ENCODE peak calls at places on chromosomes 11 and 22, in eight cellular contexts. M is uterus, R is Peyer's patch, O is IMR-90, P is prostate gland, U is spleen, G is heart left ventricle, I is tibial nerve. N is an unnamed sample. For H3K4me1, the result is how much of the 10 kb centered on the place peaks cover.

GRCh38 chr22:25069758-25070461 is 117.4 kb downstream of the KIAA1671 start:
- DNase-seq in O (no peak), U (no peak), G (no peak), R (no peak), M (peak), I (no peak), P (peak), N (no peak)

GRCh38 chr22:27637604-27638003 is 164.0 kb downstream of the MN1 start:
- DNase-seq in O (peak), U (no peak), G (no peak), P (no peak), I (no peak), M (no peak), R (no peak), N (no peak)

GRCh38 chr11:1534682-1535081 is 37.4 kb downstream of the DUSP8 start:
- DNase-seq in I (no peak), O (peak), G (no peak), U (no peak), P (no peak), R (no peak), M (no peak), N (no peak)

GRCh38 chr11:91871791-91872190 is 352.8 kb upstream of the FAT3 start:
- DNase-seq in P (no peak), M (no peak), I (no peak), G (no peak), R (no peak), O (no peak), U (no peak), N (no peak)

GRCh38 chr11:36150986-36151385 is 138.2 kb downstream of the COMMD9 start:
- DNase-seq in U (no peak), R (no peak), I (no peak), O (peak), M (no peak), P (no peak), G (no peak), N (no peak)

GRCh38 chr11:134978388-134979088 is 566.5 kb upstream of the B3GAT1 start:
- DNase-seq in O (no peak), I (no peak), M (no peak), G (no peak), U (no peak), R (no peak), P (no peak), N (no peak)

GRCh38 chr22:44399906-44400762 is 87.4 kb upstream of the SHISAL1 start:
- DNase-seq in O (no peak), M (peak), G (peak), P (no peak), R (peak), U (peak), I (no peak), N (peak)

GRCh38 chr11:120817131-120817530 is 206.8 kb upstream of the TBCEL start:
- DNase-seq in P (peak), G (no peak), O (no peak), M (no peak), R (no peak), U (peak), I (no peak), N (no peak)

GRCh38 chr22:22057617-22058378 is 75.2 kb upstream of the TOP3B start:
- DNase-seq in R (no peak), P (no peak), O (no peak), M (no peak), I (no peak), U (no peak), G (no peak), N (no peak)

GRCh38 chr11:134207538-134208239 is 16.1 kb downstream of the NCAPD3 start:
- DNase-seq in O (no peak), M (no peak), P (no peak), I (peak), G (peak), U (peak), R (peak), N (peak)

GRCh38 chr11:26187639-26188038 is 144.3 kb upstream of the ANO3 start:
- DNase-seq in I (no peak), O (peak), M (no peak), U (no peak), P (no peak), R (no peak), G (no peak), N (no peak)

GRCh38 chr11:15800121-15800800 is 556.1 kb downstream of the SOX6 start:
- DNase-seq in R (no peak), I (peak), G (peak), M (no peak), P (no peak), U (no peak), O (peak), N (no peak)

GRCh38 chr11:43327987-43328386 is 16.2 kb downstream of the API5 start:
- DNase-seq in O (peak), P (no peak), R (no peak), G (no peak), M (no peak), U (no peak), I (no peak), N (no peak)

GRCh38 chr11:115197433-115197832 is 306.8 kb downstream of the CADM1 start:
- DNase-seq in U (no peak), M (no peak), P (no peak), O (peak), G (no peak), I (no peak), R (no peak), N (no peak)

GRCh38 chr11:75334976-75335375 is 16.5 kb downstream of the ARRB1 start:
- DNase-seq in G (no peak), I (no peak), R (no peak), M (no peak), U (no peak), P (no peak), O (no peak), N (no peak)

GRCh38 chr11:126102436-126102894 is 39.8 kb upstream of the CDON start:
- DNase-seq in G (peak), I (no peak), U (no peak), M (peak), P (peak), R (no peak), O (peak), N (no peak)

GRCh38 chr11:70400643-70401042 is 2.3 kb downstream of the CTTN start:
- DNase-seq in O (no peak), G (no peak), I (no peak), P (no peak), U (no peak), M (no peak), R (no peak), N (no peak)

GRCh38 chr11:8080674-8081590 is at the start of gene TUB:
- DNase-seq in U (peak), I (no peak), P (no peak), O (no peak), G (no peak), R (no peak), M (no peak), N (no peak)

GRCh38 chr11:66548041-66548440 is 1.3 kb downstream of the ACTN3 start:
- DNase-seq in R (no peak), U (no peak), O (no peak), M (no peak), P (no peak), G (no peak), I (no peak), N (no peak)

GRCh38 chr11:105609341-105609781 is 512 bp upstream of the GRIA4 start:
- DNase-seq in I (no peak), R (no peak), G (no peak), P (no peak), U (peak), O (peak), M (no peak), N (no peak)

GRCh38 chr11:32034149-32034548 is 56.7 kb upstream of the RCN1 start:
- DNase-seq in M (no peak), G (no peak), U (no peak), I (no peak), R (no peak), O (peak), P (no peak), N (no peak)

GRCh38 chr11:111299111-111300026 is 1.0 kb downstream of the POU2AF3 start:
- DNase-seq in M (peak), U (peak), O (peak), G (peak), I (peak), R (peak), P (peak), N (peak)

GRCh38 chr11:76997512-76997911 is 36.7 kb upstream of the B3GNT6 start:
- DNase-seq in G (no peak), P (no peak), I (no peak), R (no peak), O (no peak), M (no peak), U (no peak), N (no peak)

GRCh38 chr11:123174196-123175183 is 20.6 kb downstream of the CLMP start:
- DNase-seq in P (no peak), O (peak), G (no peak), R (no peak), M (peak), U (no peak), I (peak), N (no peak)

GRCh38 chr11:114044042-114044871 is 15.3 kb upstream of the ZBTB16 start:
- DNase-seq in G (peak), O (no peak), U (no peak), M (no peak), I (no peak), R (no peak), P (no peak), N (peak)
- TF ChIP-seq POLR2A in G (no peak), O (no peak), U (no peak), M (no peak), I (no peak), R (no peak), P (no peak), N (no peak)

GRCh38 chr22:39300198-39300830 is 19.1 kb downstream of the RPL3 start:
- DNase-seq in I (peak), O (no peak), U (no peak), M (no peak), R (no peak), G (peak), P (no peak), N (no peak)

GRCh38 chr22:39299829-39300178 is 19.6 kb downstream of the RPL3 start:
- DNase-seq in R (no peak), I (peak), O (no peak), P (no peak), G (no peak), U (no peak), M (no peak), N (no peak)

GRCh38 chr22:39301926-39302325 is 17.5 kb downstream of the RPL3 start:
- DNase-seq in O (no peak), I (no peak), P (no peak), R (no peak), M (no peak), U (no peak), G (no peak), N (no peak)

GRCh38 chr22:39302431-39302960 is 16.9 kb downstream of the RPL3 start:
- DNase-seq in R (no peak), P (no peak), I (no peak), U (no peak), G (no peak), O (no peak), M (no peak), N (no peak)

DNA sequence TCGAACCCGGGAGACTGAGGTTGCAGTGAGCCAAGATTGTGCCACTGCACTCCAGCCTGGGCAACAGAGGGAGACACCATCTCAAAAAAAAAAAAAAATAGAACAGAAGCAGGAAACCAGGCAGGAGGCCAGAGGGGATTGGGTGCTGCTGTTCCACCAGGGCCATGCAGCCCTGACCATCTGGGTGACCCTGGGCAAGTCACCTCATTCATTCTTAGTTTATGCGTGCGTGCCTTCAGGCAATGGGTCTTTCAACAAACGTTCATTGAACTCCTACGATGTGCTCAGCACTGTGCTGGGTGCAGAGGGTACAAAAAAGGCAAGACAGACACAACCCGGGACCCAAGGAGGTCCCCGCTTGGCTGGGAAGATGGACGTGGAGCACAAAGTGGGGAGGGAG is 18.3 kb downstream of the RPL3 start:
- DNase-seq in M (no peak), R (no peak), I (no peak), U (no peak), G (no peak), P (no peak), O (no peak), N (no peak)
- H3K4me1 ChIP-seq in M (under half), R (under half), I (under half), U (under half), G (under half), P (under half), O (under half), N (under half)

GRCh38 chr22:46007003-46007847 is 30.3 kb upstream of the WNT7B start:
- DNase-seq in G (peak), O (peak), R (peak), M (peak), U (peak), P (peak), I (no peak), N (peak)
- H3K27ac ChIP-seq in G (peak), O (peak), R (peak), M (peak), U (peak), P (peak), I (peak), N (peak)

DNA sequence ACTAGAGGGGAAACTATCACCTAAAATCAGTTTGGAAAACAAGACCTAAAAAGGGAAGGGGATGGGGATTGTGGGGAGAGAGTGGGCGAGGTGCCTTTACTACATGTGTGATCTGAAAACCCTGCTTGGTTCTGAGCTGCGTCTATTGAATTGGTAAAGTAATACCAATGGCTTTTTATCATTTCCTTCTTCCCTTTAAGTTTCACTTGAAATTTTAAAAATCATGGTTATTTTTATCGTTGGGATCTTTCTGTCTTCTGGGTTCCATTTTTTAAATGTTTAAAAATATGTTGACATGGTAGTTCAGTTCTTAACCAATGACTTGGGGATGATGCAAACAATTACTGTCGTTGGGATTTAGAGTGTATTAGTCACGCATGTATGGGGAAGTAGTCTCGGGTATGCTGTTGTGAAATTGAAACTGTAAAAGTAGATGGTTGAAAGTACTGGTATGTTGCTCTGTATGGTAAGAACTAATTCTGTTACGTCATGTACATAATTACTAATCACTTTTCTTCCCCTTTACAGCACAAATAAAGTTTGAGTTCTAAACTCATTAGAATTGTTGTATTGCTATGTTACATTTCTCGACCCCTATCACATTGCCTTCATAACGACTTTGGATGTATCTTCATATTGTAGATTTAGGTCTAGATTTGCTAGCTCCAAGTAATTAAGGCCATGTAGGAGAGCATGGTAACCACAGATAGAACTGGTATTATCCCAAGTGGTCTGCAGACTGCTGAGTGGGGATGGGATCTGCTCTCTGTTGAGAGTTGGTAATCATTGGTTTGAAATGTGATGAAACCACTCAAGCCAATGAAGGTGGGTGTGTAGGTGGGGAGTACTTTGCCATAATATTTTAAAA is 3.6 kb downstream of the NEAT1 start:
- DNase-seq in I (peak), R (peak), M (peak), O (peak), P (no peak), U (no peak), G (peak), N (peak)
- TF ChIP-seq POLR2A in I (no peak), R (peak), M (no peak), O (no peak), P (no peak), U (peak), G (no peak), N (peak)

GRCh38 chr11:108865411-108865810 is 200.5 kb downstream of the DDX10 start:
- DNase-seq in U (no peak), G (no peak), R (no peak), P (no peak), O (peak), M (no peak), I (no peak), N (no peak)
- H3K4me1 ChIP-seq in U (under half), G (under half), R (under half), P (under half), O (under half), M (under half), I (under half), N (under half)

DNA sequence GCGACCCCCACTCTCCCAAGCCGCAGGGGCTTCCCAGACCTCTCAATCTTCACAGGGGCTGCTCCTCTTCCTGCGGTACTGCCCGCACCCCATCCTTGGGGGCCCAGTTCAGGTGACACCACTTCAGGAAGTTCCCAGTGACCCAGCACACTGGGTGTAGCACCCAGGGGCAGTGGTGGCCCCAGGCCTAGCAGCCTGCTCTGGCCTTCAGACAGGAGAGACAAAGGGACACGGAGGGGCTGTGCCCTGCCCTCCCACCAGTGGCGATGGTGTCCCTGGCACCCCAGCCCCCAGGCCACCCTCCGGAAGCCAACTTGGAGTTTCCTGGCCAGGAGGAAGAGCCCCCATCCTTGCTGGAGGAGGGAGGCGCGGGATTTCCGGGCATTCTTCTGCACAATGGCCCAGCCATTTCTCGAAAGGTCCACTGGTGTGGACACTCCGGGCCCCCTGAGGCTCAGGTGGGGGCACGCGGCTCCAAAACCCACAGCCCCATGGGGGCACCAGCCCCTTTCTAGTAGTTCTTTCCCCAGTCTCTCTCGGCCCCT is 978 bp upstream of the CLDN5 start:
- DNase-seq in P (no peak), O (no peak), G (peak), R (no peak), I (no peak), U (peak), M (no peak), N (peak)
- H3K27ac ChIP-seq in P (peak), O (no peak), G (peak), R (peak), I (no peak), U (peak), M (peak), N (peak)

GRCh38 chr22:48641906-48642475 is 1185.7 kb downstream of the BRD1 start:
- DNase-seq in P (no peak), M (no peak), R (no peak), U (no peak), G (no peak), O (no peak), I (no peak), N (no peak)
- TF ChIP-seq POLR2A in P (no peak), M (no peak), R (no peak), U (no peak), G (no peak), O (no peak), I (no peak), N (no peak)

DNA sequence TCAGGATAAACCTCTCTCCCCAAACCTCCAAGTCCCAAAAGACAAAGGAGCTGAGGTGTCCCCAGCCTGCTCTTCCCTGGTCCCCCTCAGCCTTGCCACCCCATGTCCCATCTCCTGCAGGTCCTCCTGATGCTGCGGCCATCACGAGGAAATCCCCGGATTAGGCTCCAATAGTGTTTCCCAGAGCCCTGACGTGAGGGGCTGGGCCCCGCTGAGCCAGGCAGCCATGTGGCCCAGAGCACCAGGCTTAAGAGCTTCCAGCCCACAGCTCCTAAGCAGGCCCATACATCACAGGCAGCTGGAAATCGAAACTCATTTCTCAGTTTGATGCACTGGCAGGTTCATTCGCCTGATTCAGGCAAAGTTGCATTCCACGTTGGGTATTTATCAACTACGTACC is 114.2 kb downstream of the CHST1 start:
- DNase-seq in I (no peak), G (no peak), P (no peak), O (no peak), R (no peak), U (no peak), M (no peak), N (no peak)
- H3K4me1 ChIP-seq in I (under half), G (under half), P (under half), O (under half), R (under half), U (under half), M (under half), N (under half)

GRCh38 chr22:32603651-32604540 is 129.3 kb downstream of the FBXO7 start:
- DNase-seq in U (peak), R (no peak), P (no peak), G (peak), I (no peak), M (peak), O (no peak), N (no peak)

GRCh38 chr22:32605576-32605975 is 131.0 kb downstream of the FBXO7 start:
- DNase-seq in R (no peak), U (peak), P (no peak), I (no peak), M (no peak), G (no peak), O (no peak), N (no peak)

GRCh38 chr22:32607086-32607485 is 132.5 kb downstream of the FBXO7 start:
- DNase-seq in I (no peak), M (no peak), G (no peak), P (no peak), U (peak), O (no peak), R (no peak), N (no peak)

GRCh38 chr22:32602154-32602553 is 127.5 kb downstream of the FBXO7 start:
- DNase-seq in P (no peak), I (no peak), O (no peak), U (no peak), G (no peak), R (no peak), M (no peak), N (no peak)

DNA sequence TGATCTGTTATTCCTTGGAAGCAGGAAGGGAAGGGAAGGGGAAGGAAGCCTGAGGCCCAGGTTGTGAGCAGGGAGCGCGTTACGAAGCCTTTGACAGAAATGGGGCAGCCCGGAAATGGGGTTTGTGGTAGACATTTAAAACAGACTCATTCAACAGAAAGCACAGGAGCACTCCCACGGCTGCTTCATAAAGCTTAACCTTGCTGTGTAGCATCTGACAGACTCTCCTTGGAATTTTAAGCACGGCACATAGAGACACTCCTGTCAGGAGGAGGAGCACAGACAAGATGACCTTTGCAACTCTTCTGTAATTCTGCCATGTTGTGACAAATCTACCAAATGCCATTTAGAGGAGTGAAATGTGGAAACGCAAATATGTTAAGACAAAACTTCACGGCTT is 131.6 kb downstream of the FBXO7 start:
- DNase-seq in I (no peak), G (no peak), U (peak), R (no peak), O (no peak), P (no peak), M (peak), N (no peak)
- H3K27ac ChIP-seq in I (no peak), G (no peak), U (no peak), R (no peak), O (no peak), P (no peak), M (peak), N (no peak)